ENCODE peak calls at places on chromosomes 13 and 19, in six cellular contexts. Z is tibial nerve; X is CD8-positive, alpha-beta memory T cell; F is astrocyte; H is neuronal stem cell; M is GM23248. V is an unnamed sample.

GRCh38 chr19:50925734-50926133 is 14.5 kb upstream of the KLK4 start:
- DNase-seq in Z (no peak), H (no peak), M (peak; percentile 48), X (no peak), F (no peak), V (no peak)

GRCh38 chr13:40181203-40181845 is 485.1 kb downstream of the FOXO1 start:
- DNase-seq in M (peak; percentile 61), X (no peak), F (peak; percentile 87), Z (no peak), H (no peak), V (no peak)

GRCh38 chr13:73335226-73335625 is 276.4 kb downstream of the KLF5 start:
- DNase-seq in M (peak; percentile 86), H (no peak), Z (no peak), F (peak; percentile 79), X (no peak), V (no peak)

GRCh38 chr19:48190288-48191284 is 20.1 kb downstream of the ZSWIM9 start:
- DNase-seq in F (peak; percentile 94), M (no peak), H (no peak), Z (no peak), X (peak; percentile 37), V (peak; percentile 81)

GRCh38 chr19:47124937-47125668 is 5.5 kb upstream of the SAE1 start:
- DNase-seq in X (peak; percentile 39), H (peak; percentile 76), M (peak; percentile 81), Z (no peak), F (peak; percentile 61), V (peak; percentile 83)

GRCh38 chr13:26062853-26063444 is 11.1 kb upstream of the SHISA2 start:
- DNase-seq in F (peak; percentile 41), X (peak; percentile 15), H (peak; percentile 45), M (peak; percentile 63), Z (no peak), V (peak; percentile 73)

GRCh38 chr13:105410602-105411001 is 1124.9 kb downstream of the EFNB2 start:
- DNase-seq in Z (peak; percentile 46), H (peak; percentile 26), F (no peak), M (peak; percentile 19), X (no peak), V (peak; percentile 77)

GRCh38 chr13:90562388-90562787 is 785.1 kb upstream of the MIR17HG start:
- DNase-seq in F (no peak), X (no peak), M (no peak), H (no peak), Z (no peak), V (no peak)

GRCh38 chr13:110396913-110397379 is 89.9 kb downstream of the COL4A2 start:
- DNase-seq in X (no peak), M (peak; percentile 100), Z (peak; percentile 87), F (peak; percentile 100), H (no peak), V (no peak)

GRCh38 chr13:100473087-100473486 is 115.5 kb downstream of the GGACT start:
- DNase-seq in H (peak; percentile 26), X (no peak), M (no peak), Z (no peak), F (no peak), V (peak; percentile 87)
- H3K27ac ChIP-seq in H (peak overlapping the region; percentile 5), X (no peak overlapping the region), M (no peak overlapping the region), Z (no peak overlapping the region), F (no peak overlapping the region), V (peak overlapping the region; percentile 84)

DNA sequence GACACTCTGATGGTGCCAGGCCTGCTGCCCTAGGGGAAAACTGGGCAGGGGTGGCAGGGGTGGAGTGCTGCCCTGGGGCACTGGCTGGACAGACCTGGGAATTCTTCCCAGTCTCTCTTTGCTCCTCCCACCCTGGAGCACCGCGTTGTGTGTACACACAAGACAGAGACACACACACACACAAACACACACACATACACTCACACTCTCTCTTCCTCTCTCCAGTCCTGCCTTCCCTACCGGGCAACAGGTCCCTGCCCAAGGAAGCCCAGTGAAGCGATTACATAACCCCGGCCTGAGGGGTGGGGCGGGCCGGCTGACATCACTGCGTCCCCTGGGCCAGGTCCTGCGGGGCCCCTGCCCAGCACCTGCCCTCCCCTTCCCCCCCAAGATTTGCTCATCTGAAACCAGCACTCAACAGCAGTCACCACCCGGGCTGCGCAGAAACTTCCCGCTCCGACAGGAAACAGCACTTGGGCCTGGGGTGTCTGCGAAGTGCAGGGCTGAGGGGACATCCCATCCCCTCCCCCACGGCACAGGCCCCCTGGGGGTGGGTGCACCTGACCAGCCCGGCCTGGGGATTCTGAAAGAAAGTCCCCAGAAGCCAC is 1.2 kb downstream of the MKNK2 start:
- DNase-seq in X (peak; percentile 65), Z (peak; percentile 80), F (peak; percentile 64), M (peak; percentile 77), H (no peak), V (peak; percentile 60)
- H3K27ac ChIP-seq in X (peak overlapping the region; percentile 88), Z (peak overlapping the region; percentile 99), F (peak overlapping the region; percentile 10), M (peak overlapping the region; percentile 44), H (no peak overlapping the region), V (no peak overlapping the region)

GRCh38 chr13:44142540-44142867 is 231.1 kb upstream of the SERP2 start:
- DNase-seq in Z (no peak), M (no peak), X (no peak), F (no peak), H (no peak), V (no peak)
- H3K27ac ChIP-seq in Z (peak overlapping the region; percentile 93), M (no peak overlapping the region), X (peak overlapping the region; percentile 26), F (peak overlapping the region; percentile 82), H (no peak overlapping the region), V (no peak overlapping the region)

GRCh38 chr19:2547721-2548120 is 71.8 kb downstream of the GADD45B start:
- DNase-seq in H (no peak), M (no peak), Z (no peak), F (no peak), X (no peak), V (no peak)
- H3K27ac ChIP-seq in H (no peak overlapping the region), M (no peak overlapping the region), Z (peak overlapping the region; percentile 95), F (no peak overlapping the region), X (no peak overlapping the region), V (no peak overlapping the region)

GRCh38 chr13:32086791-32087441 is 55.3 kb downstream of the FRY start:
- DNase-seq in H (no peak), F (no peak), X (no peak), M (peak; percentile 7), Z (no peak), V (no peak)
- H3K27ac ChIP-seq in H (no peak overlapping the region), F (no peak overlapping the region), X (no peak overlapping the region), M (no peak overlapping the region), Z (no peak overlapping the region), V (peak overlapping the region; percentile 49)

DNA sequence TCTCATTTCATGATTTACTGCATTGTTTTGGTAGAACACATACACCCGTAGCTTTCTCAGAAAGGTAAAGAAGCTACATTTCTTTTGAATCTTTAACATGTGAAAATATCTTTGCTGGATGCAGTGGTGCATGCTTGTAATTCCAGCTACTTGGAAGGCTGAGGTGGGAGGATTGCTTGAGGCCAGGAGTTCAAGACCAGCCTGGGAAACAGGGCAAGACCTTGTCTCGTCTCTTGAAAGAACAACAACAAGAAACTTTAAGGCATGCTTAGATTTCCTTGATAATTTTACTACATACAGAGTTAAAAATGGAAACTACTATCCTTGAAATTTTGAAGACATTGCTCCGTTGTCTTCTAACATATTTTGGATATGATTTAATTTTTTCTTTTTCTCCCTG is 7.7 kb downstream of the RNF113B start:
- DNase-seq in F (no peak), M (no peak), Z (no peak), H (no peak), X (no peak), V (no peak)
- H3K27ac ChIP-seq in F (no peak overlapping the region), M (no peak overlapping the region), Z (no peak overlapping the region), H (no peak overlapping the region), X (no peak overlapping the region), V (no peak overlapping the region)

GRCh38 chr19:45420871-45421270 is 2.8 kb downstream of the ERCC1 start:
- DNase-seq in X (no peak), H (no peak), M (no peak), Z (no peak), F (no peak), V (no peak)

GRCh38 chr19:45419895-45420294 is 3.8 kb downstream of the ERCC1 start:
- DNase-seq in M (no peak), Z (no peak), H (no peak), F (no peak), X (no peak), V (no peak)

GRCh38 chr19:45418812-45419211 is 4.9 kb downstream of the ERCC1 start:
- DNase-seq in X (no peak), Z (no peak), H (no peak), F (no peak), M (no peak), V (no peak)

GRCh38 chr19:45420356-45420755 is 3.4 kb downstream of the ERCC1 start:
- DNase-seq in F (no peak), H (no peak), X (no peak), M (no peak), Z (no peak), V (no peak)

DNA sequence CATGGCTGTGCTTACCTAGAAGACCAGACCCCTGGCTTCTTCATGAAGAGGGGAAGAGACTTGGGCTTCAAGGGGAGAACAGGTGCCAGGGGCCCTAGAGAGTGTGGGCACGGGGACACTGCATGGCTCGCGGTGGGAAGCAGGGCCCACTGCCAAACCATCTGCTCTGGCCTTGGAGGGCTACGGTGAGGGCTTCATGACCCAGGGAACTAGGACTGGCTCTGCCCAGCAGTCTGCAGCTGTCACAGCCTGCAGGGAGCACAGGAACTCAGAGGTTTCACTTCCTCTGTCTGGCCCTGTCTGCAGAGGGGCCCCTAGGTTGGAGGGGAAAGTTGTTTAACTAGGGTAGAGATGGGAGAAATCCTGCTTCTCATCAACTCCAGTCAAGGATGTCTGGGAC is 4.3 kb downstream of the ERCC1 start:
- DNase-seq in M (no peak), X (no peak), H (no peak), Z (no peak), F (no peak), V (no peak)
- H3K27ac ChIP-seq in M (no peak overlapping the region), X (no peak overlapping the region), H (no peak overlapping the region), Z (no peak overlapping the region), F (no peak overlapping the region), V (no peak overlapping the region)

DNA sequence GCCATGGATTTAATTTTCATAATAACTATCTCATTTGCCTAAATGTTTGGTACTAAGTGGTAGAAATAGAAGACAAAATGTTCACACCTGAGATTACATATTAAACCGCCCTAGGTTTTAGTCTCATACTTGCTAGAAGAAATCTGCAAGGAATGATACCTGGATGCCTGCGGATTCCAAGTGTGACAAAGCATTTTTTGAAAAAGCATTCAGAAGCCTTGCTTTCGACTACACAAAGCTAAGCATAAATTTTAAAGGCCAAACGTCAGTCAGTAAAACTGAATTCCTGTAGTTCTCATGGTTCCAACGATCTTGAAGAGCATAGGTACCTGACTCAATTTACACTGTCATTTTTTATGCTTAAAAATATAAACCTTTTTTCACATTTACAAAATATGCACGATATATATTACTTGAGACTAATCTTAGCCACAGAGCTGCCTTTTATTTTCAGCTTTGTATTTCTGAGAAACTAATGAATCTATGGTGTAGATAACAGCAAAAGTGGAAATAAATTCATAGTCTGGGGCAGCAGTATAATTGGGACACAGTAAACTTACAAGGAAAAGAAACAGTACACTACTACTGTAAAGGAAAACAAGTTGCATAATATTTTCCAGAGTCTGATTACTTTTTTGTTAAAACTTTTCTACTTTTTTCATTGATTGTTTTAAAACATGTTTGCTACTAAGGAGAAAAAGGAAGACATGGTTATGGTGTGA is 1.2 kb upstream of the LRRC63 start:
- DNase-seq in X (no peak), Z (no peak), F (no peak), H (no peak), M (no peak), V (no peak)
- H3K27ac ChIP-seq in X (peak overlapping the region; percentile 90), Z (no peak overlapping the region), F (no peak overlapping the region), H (no peak overlapping the region), M (no peak overlapping the region), V (no peak overlapping the region)